ENCODE peak calls at places on chromosome 18, in seven cellular contexts. C, Z, T, U, G, K and M are unnamed samples. For H3K9me3 and H3K4me1, the result is how much of the 10 kb centered on the place peaks cover.

GRCh38 chr18:13279181-13280065 is 60.9 kb downstream of the LDLRAD4 start:
- DNase-seq in C (no peak), Z (no peak), T (no peak), U (no peak), G (no peak), K (no peak), M (no peak)

GRCh38 chr18:48915621-48916425 is 34.9 kb downstream of the SMAD7 start:
- DNase-seq in C (no peak), Z (peak), T (no peak), U (no peak), G (no peak), K (no peak), M (no peak)

GRCh38 chr18:53153281-53153680 is 813.3 kb downstream of the DCC start:
- DNase-seq in C (no peak), Z (no peak), T (no peak), U (peak), G (no peak), K (no peak), M (no peak)

GRCh38 chr18:76528477-76529432 is 33.7 kb upstream of the ZNF516 start:
- DNase-seq in C (peak), Z (no peak), T (no peak), U (no peak), G (peak), K (no peak), M (peak)

GRCh38 chr18:55302337-55302833 is 285.6 kb downstream of the TCF4 start:
- DNase-seq in C (peak), Z (no peak), T (no peak), U (no peak), G (peak), K (no peak), M (no peak)

GRCh38 chr18:70039186-70039585 is 91.5 kb upstream of the CD226 start:
- DNase-seq in C (peak), Z (no peak), T (no peak), U (no peak), G (no peak), K (no peak), M (no peak)

GRCh38 chr18:24763765-24764548 is 303.5 kb downstream of the HRH4 start:
- DNase-seq in C (peak), Z (no peak), T (no peak), U (no peak), G (peak), K (peak), M (no peak)

GRCh38 chr18:30094556-30094955 is 948.0 kb downstream of the DSC3 start:
- DNase-seq in C (peak), Z (no peak), T (no peak), U (no peak), G (no peak), K (no peak), M (no peak)

GRCh38 chr18:12254137-12254819 is at the start of gene CIDEA:
- DNase-seq in C (no peak), Z (no peak), T (no peak), U (no peak), G (no peak), K (no peak), M (peak)

GRCh38 chr18:21496277-21496835 is 104.1 kb downstream of the ESCO1 start:
- DNase-seq in C (no peak), Z (no peak), T (no peak), U (no peak), G (no peak), K (no peak), M (no peak)

GRCh38 chr18:31555971-31556747 is 35.5 kb upstream of the TTR start:
- DNase-seq in C (peak), Z (peak), T (no peak), U (peak), G (no peak), K (no peak), M (no peak)

GRCh38 chr18:34783485-34783884 is 73.4 kb downstream of the DTNA start:
- DNase-seq in C (no peak), Z (no peak), T (no peak), U (no peak), G (no peak), K (no peak), M (no peak)

GRCh38 chr18:77052297-77052645 is 80.3 kb downstream of the MBP start:
- DNase-seq in C (no peak), Z (no peak), T (no peak), U (no peak), G (no peak), K (no peak), M (no peak)

GRCh38 chr18:12076424-12077140 is 17.1 kb upstream of the ANKRD62 start:
- DNase-seq in C (peak), Z (no peak), T (no peak), U (peak), G (no peak), K (no peak), M (peak)

GRCh38 chr18:9096013-9096383 is 6.5 kb upstream of the NDUFV2 start:
- DNase-seq in C (no peak), Z (no peak), T (no peak), U (no peak), G (no peak), K (no peak), M (no peak)

GRCh38 chr18:77133051-77133919 is 702 bp upstream of the MBP start:
- DNase-seq in C (no peak), Z (no peak), T (peak), U (no peak), G (peak), K (no peak), M (peak)

GRCh38 chr18:59927246-59927825 is 27.5 kb downstream of the PMAIP1 start:
- DNase-seq in C (no peak), Z (no peak), T (no peak), U (no peak), G (no peak), K (no peak), M (no peak)

GRCh38 chr18:71598374-71598773 is 945.8 kb downstream of the CBLN2 start:
- DNase-seq in C (peak), Z (no peak), T (no peak), U (no peak), G (no peak), K (no peak), M (no peak)

DNA sequence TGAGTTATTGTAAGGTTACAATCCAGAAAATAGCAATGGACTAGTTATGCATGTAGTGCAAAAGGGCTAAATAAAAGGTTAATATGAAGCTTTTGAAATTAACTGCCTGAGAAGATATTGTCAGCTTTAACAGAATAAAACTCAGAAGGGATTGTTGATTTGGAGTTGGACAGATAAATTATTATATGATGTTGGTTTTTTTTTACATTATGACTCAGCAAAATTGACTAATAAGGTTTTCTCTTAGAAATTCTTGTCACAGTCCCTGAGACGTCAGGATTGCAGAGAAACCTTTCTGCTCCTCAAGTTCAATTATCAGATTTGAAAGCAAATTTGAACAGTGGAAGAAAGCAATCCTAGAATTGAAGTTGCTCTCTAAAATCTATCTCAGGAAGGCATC is 946.9 kb downstream of the CBLN2 start:
- DNase-seq in C (peak), Z (no peak), T (no peak), U (no peak), G (no peak), K (no peak), M (no peak)
- H3K9me3 ChIP-seq in C (under half), Z (under half), T (under half), U (under half), G (under half), K (under half), M (under half)

GRCh38 chr18:63247506-63248394 is 71.8 kb downstream of the BCL2 start:
- DNase-seq in C (no peak), Z (no peak), T (no peak), U (no peak), G (no peak), K (no peak), M (no peak)
- H3K4me1 ChIP-seq in C (under half), Z (under half), T (under half), U (under half), G (under half), K (under half), M (under half)

GRCh38 chr18:3293196-3293951 is 31.4 kb downstream of the MYL12B start:
- DNase-seq in C (no peak), Z (no peak), T (no peak), U (no peak), G (no peak), K (no peak), M (no peak)

GRCh38 chr18:3297025-3297984 is 35.4 kb downstream of the MYL12B start:
- DNase-seq in C (peak), Z (peak), T (peak), U (peak), G (peak), K (peak), M (peak)

DNA sequence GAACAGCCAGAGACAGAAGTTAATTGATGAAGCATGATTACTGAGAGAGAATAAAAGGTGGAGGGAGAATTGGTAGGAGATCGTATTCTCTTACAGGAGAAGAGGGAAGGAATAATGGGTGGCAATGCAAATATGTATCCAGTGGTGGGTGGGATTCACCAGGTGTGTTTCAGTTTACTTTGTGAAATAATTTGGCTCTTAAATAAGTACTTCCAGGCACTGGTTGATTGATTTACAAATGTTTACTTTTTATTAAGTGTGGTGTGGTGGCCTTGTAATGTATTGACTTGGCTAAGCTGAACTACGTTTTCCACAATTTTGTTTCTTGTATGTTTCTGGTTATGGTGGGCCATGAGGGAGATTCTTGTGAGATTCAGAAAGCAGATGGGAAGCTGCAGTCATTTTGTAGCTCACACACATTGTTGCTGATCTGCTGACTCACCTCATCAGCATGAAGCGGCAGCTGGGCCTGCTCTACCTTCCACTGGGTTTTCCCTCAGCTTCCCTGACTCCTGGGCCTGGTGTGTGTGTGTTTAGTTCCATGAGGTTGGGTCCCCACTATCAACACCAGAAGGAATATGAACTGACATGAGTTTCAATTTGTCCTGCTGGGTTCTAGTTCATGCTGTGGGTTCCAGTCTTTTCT is 32.6 kb downstream of the MYL12B start:
- DNase-seq in C (peak), Z (no peak), T (no peak), U (no peak), G (no peak), K (no peak), M (no peak)
- H3K27ac ChIP-seq in C (no peak), Z (no peak), T (no peak), U (no peak), G (no peak), K (no peak), M (no peak)

GRCh38 chr18:5543854-5544389 is at the start of gene EPB41L3:
- DNase-seq in C (peak), Z (no peak), T (peak), U (no peak), G (peak), K (peak), M (peak)
- H3K9me3 ChIP-seq in C (under half), Z (under half), T (under half), U (under half), G (under half), K (under half), M (under half)

GRCh38 chr18:815353-815752 is 3.3 kb upstream of the YES1 start:
- DNase-seq in C (no peak), Z (no peak), T (no peak), U (no peak), G (no peak), K (no peak), M (no peak)

GRCh38 chr18:816869-817268 is 4.8 kb upstream of the YES1 start:
- DNase-seq in C (no peak), Z (no peak), T (no peak), U (no peak), G (no peak), K (no peak), M (no peak)

GRCh38 chr18:824179-824578 is 12.1 kb upstream of the YES1 start:
- DNase-seq in C (no peak), Z (no peak), T (no peak), U (no peak), G (no peak), K (no peak), M (no peak)

GRCh38 chr18:816088-816653 is 4.1 kb upstream of the YES1 start:
- DNase-seq in C (no peak), Z (no peak), T (no peak), U (no peak), G (no peak), K (no peak), M (no peak)

GRCh38 chr18:820591-821170 is 8.6 kb upstream of the YES1 start:
- DNase-seq in C (no peak), Z (no peak), T (no peak), U (no peak), G (no peak), K (no peak), M (no peak)
- H3K4me1 ChIP-seq in C (under half), Z (under half), T (under half), U (under half), G (under half), K (under half), M (under half)

GRCh38 chr18:50307400-50307737 is 19.9 kb upstream of the CXXC1 start:
- DNase-seq in C (no peak), Z (no peak), T (no peak), U (no peak), G (no peak), K (no peak), M (no peak)

GRCh38 chr18:50311573-50312106 is 24.1 kb upstream of the CXXC1 start:
- DNase-seq in C (no peak), Z (no peak), T (no peak), U (no peak), G (no peak), K (no peak), M (no peak)

GRCh38 chr18:50307738-50308470 is 20.4 kb upstream of the CXXC1 start:
- DNase-seq in C (peak), Z (peak), T (peak), U (peak), G (peak), K (peak), M (peak)

GRCh38 chr18:50310080-50310479 is 22.6 kb upstream of the CXXC1 start:
- DNase-seq in C (no peak), Z (no peak), T (no peak), U (no peak), G (no peak), K (no peak), M (no peak)

DNA sequence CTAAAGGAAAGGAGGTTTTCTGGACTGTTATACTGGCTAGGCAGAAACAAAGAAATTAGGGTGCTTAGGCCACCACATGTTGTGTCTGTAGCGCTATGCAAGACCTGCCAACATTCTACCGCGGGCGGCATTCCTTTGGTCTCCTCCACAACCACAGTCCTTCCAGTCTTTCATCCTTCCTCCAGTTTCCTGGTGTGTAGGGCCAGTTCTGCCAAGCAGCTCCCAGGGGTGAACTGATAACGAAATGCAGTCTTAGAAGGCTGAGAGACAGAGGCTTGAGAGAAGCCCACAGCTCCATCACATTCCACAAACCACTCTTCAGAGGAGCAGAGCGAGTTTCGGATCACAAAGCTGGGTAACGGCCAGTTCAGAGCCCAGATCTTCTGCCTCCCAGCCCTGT is 19.5 kb upstream of the CXXC1 start:
- DNase-seq in C (peak), Z (no peak), T (no peak), U (no peak), G (no peak), K (no peak), M (no peak)
- H3K27ac ChIP-seq in C (no peak), Z (no peak), T (peak), U (no peak), G (no peak), K (no peak), M (no peak)

GRCh38 chr18:14767474-14767873 is 19.5 kb downstream of the ANKRD30B start:
- DNase-seq in C (peak), Z (no peak), T (no peak), U (no peak), G (no peak), K (no peak), M (no peak)
- H3K9me3 ChIP-seq in C (under half), Z (under half), T (under half), U (under half), G (under half), K (under half), M (under half)

DNA sequence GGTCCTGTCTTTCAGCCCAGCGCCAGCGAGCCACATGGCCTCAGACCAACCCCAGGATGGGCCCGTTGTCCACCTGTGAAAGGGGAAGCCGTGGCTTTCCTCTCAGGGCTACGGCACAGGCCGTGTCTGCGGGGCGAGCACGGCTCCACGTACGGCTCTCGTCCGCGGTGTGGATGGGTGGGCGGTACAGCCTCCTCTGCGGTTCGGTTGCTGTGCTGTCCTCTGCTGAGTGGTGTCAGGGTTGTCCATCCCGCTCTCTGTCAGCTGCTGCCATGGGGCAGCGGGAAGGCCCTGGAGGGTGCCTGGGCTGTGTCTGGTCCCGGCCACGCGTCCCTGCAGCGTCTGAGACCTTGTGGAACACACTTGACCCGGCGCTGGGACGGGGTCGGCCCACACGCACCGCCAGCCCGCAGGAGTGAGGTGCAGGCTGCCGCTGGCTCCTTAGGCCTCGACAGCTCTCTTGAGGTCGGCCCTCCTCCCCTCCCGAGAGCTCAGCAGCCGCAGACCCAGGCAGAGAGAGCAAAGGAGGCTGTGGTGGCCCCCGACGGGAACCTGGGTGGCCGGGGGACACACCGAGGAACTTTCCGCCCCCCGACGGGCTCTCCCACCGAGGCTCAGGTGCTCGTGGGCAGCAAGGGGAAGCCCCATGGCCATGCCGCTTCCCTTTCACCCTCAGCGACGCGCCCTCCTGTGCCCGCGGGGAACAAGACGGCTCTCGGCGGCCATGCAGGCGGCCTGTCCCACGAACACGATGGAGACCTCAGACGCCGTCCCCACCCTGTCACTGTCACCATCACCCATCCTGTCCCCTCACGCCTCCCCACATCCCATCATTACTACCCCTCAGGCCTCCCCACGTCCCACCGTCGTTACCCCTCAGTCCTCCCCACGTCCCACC is 128.7 kb downstream of the NFATC1 start:
- DNase-seq in C (no peak), Z (peak), T (peak), U (no peak), G (no peak), K (no peak), M (peak)
- H3K4me1 ChIP-seq in C (under half), Z (half or more), T (under half), U (under half), G (under half), K (under half), M (under half)